ENCODE peak calls at places on chromosomes 12 and 14, in ten cellular contexts. V is GM23338, Y is Peyer's patch, O is left lung, W is fibroblast of lung, Z is mucosa of descending colon, M is heart right ventricle, A is neural progenitor cell, B is suprapubic skin, P is psoas muscle. H is an unnamed sample. For H3K4me1, the result is how much of the 10 kb centered on the place peaks cover.

GRCh38 chr12:75444444-75445136 is 36.0 kb upstream of the GLIPR1 start:
- DNase-seq in V (no peak), Y (no peak), O (no peak), W (peak), Z (no peak), M (no peak), A (no peak), B (no peak), P (no peak), H (no peak)

GRCh38 chr12:52151859-52152783 is 39.7 kb downstream of the KRT80 start:
- DNase-seq in V (peak), Y (peak), O (peak), W (peak), Z (peak), M (peak), A (peak), B (peak), P (peak), H (peak)

GRCh38 chr12:105418232-105418631 is 87.7 kb downstream of the C12orf75 start:
- DNase-seq in V (peak), Y (no peak), O (no peak), W (peak), Z (no peak), M (no peak), A (no peak), B (no peak), P (no peak), H (no peak)

GRCh38 chr14:67410313-67410712 is 1.7 kb downstream of the PLEK2 start:
- DNase-seq in V (no peak), Y (peak), O (no peak), W (no peak), Z (peak), M (no peak), A (no peak), B (no peak), P (no peak), H (no peak)

GRCh38 chr14:73244541-73244940 is 7.2 kb downstream of the PAPLN start:
- DNase-seq in V (no peak), Y (no peak), O (no peak), W (no peak), Z (no peak), M (no peak), A (no peak), B (no peak), P (no peak), H (no peak)

GRCh38 chr14:32841698-32842097 is 97.0 kb upstream of the NPAS3 start:
- DNase-seq in V (no peak), Y (no peak), O (no peak), W (no peak), Z (no peak), M (no peak), A (no peak), B (no peak), P (no peak), H (no peak)

GRCh38 chr12:120397827-120398563 is 29.0 kb upstream of the MSI1 start:
- DNase-seq in V (peak), Y (no peak), O (no peak), W (peak), Z (no peak), M (no peak), A (peak), B (no peak), P (no peak), H (no peak)

GRCh38 chr12:27696864-27697564 is 767 bp downstream of the REP15 start:
- DNase-seq in V (no peak), Y (no peak), O (no peak), W (no peak), Z (no peak), M (no peak), A (no peak), B (no peak), P (no peak), H (no peak)

GRCh38 chr14:68631058-68631690 is 161.7 kb downstream of the ZFP36L1 start:
- DNase-seq in V (no peak), Y (no peak), O (no peak), W (no peak), Z (no peak), M (no peak), A (no peak), B (no peak), P (no peak), H (no peak)

GRCh38 chr14:61453103-61453767 is 131.9 kb downstream of the PRKCH start:
- DNase-seq in V (no peak), Y (no peak), O (no peak), W (no peak), Z (no peak), M (no peak), A (no peak), B (no peak), P (no peak), H (no peak)

GRCh38 chr12:27709932-27710591 is 570 bp upstream of the MRPS35 start:
- DNase-seq in V (no peak), Y (no peak), O (no peak), W (peak), Z (peak), M (no peak), A (no peak), B (no peak), P (no peak), H (no peak)

GRCh38 chr14:45998554-45998953 is 653.0 kb downstream of the RPL10L start:
- DNase-seq in V (no peak), Y (no peak), O (no peak), W (no peak), Z (no peak), M (no peak), A (no peak), B (no peak), P (no peak), H (no peak)

GRCh38 chr14:76271371-76271770 is 104.6 kb upstream of the ESRRB start:
- DNase-seq in V (no peak), Y (no peak), O (no peak), W (no peak), Z (no peak), M (no peak), A (no peak), B (no peak), P (no peak), H (no peak)

GRCh38 chr14:93086441-93087055 is 29.2 kb downstream of the ITPK1 start:
- DNase-seq in V (no peak), Y (no peak), O (no peak), W (no peak), Z (no peak), M (no peak), A (no peak), B (no peak), P (no peak), H (no peak)

GRCh38 chr14:35229495-35230089 is 62.6 kb upstream of the PSMA6 start:
- DNase-seq in V (peak), Y (no peak), O (no peak), W (no peak), Z (no peak), M (no peak), A (no peak), B (no peak), P (no peak), H (no peak)

GRCh38 chr14:69107407-69108003 is 45.4 kb downstream of the DCAF5 start:
- DNase-seq in V (peak), Y (peak), O (no peak), W (peak), Z (peak), M (peak), A (peak), B (no peak), P (no peak), H (no peak)

GRCh38 chr14:25042362-25043299 is 7.3 kb downstream of the STXBP6 start:
- DNase-seq in V (peak), Y (peak), O (no peak), W (peak), Z (peak), M (peak), A (peak), B (no peak), P (no peak), H (no peak)

GRCh38 chr14:34933301-34933700 is 49.5 kb upstream of the SRP54 start:
- DNase-seq in V (no peak), Y (no peak), O (no peak), W (peak), Z (no peak), M (no peak), A (no peak), B (no peak), P (no peak), H (no peak)

GRCh38 chr12:118034429-118035193 is 18.1 kb downstream of the RFC5 start:
- DNase-seq in V (peak), Y (no peak), O (no peak), W (peak), Z (peak), M (no peak), A (peak), B (no peak), P (no peak), H (no peak)

GRCh38 chr14:69999246-69999645 is 120.0 kb downstream of the SMOC1 start:
- DNase-seq in V (no peak), Y (no peak), O (no peak), W (peak), Z (no peak), M (no peak), A (no peak), B (no peak), P (no peak), H (no peak)

GRCh38 chr12:46468159-46468558 is 95.6 kb upstream of the SLC38A2 start:
- DNase-seq in V (no peak), Y (peak), O (no peak), W (peak), Z (peak), M (peak), A (no peak), B (no peak), P (peak), H (no peak)

GRCh38 chr12:48197549-48197966 is 5.5 kb downstream of the OR10AD1 start:
- DNase-seq in V (peak), Y (no peak), O (no peak), W (no peak), Z (peak), M (no peak), A (peak), B (no peak), P (no peak), H (no peak)

GRCh38 chr14:101231828-101232227 is 328.3 kb upstream of the RTL1 start:
- DNase-seq in V (no peak), Y (peak), O (peak), W (no peak), Z (no peak), M (no peak), A (no peak), B (no peak), P (no peak), H (no peak)

GRCh38 chr14:96965885-96966595 is 168.9 kb downstream of the VRK1 start:
- DNase-seq in V (peak), Y (no peak), O (no peak), W (no peak), Z (no peak), M (no peak), A (peak), B (no peak), P (no peak), H (no peak)

GRCh38 chr14:68626386-68626785 is 166.5 kb downstream of the ZFP36L1 start:
- DNase-seq in V (no peak), Y (no peak), O (no peak), W (no peak), Z (no peak), M (peak), A (no peak), B (no peak), P (peak), H (no peak)

GRCh38 chr12:132190012-132190755 is 45.9 kb downstream of the NOC4L start:
- DNase-seq in V (peak), Y (peak), O (no peak), W (no peak), Z (peak), M (no peak), A (peak), B (no peak), P (peak), H (no peak)

GRCh38 chr12:101697930-101698781 is 716 bp downstream of the CHPT1 start:
- DNase-seq in V (peak), Y (peak), O (peak), W (peak), Z (peak), M (peak), A (no peak), B (peak), P (peak), H (peak)

GRCh38 chr14:28599605-28600004 is 167.0 kb upstream of the FOXG1 start:
- DNase-seq in V (no peak), Y (no peak), O (no peak), W (no peak), Z (no peak), M (no peak), A (no peak), B (no peak), P (no peak), H (no peak)

GRCh38 chr14:93430889-93431670 is at the start of gene UNC79:
- DNase-seq in V (peak), Y (no peak), O (no peak), W (peak), Z (no peak), M (peak), A (peak), B (no peak), P (peak), H (no peak)

GRCh38 chr14:69043598-69044267 is 64.6 kb upstream of the ACTN1 start:
- DNase-seq in V (no peak), Y (no peak), O (no peak), W (peak), Z (no peak), M (peak), A (no peak), B (no peak), P (peak), H (no peak)

GRCh38 chr12:9077576-9078031 is 38.1 kb downstream of the A2M start:
- DNase-seq in V (no peak), Y (no peak), O (no peak), W (no peak), Z (no peak), M (no peak), A (no peak), B (no peak), P (no peak), H (no peak)

GRCh38 chr12:51087818-51088217 is 4.4 kb upstream of the CSRNP2 start:
- DNase-seq in V (no peak), Y (no peak), O (no peak), W (no peak), Z (no peak), M (no peak), A (no peak), B (no peak), P (no peak), H (no peak)

GRCh38 chr12:13380297-13380696 is 183.8 kb downstream of the EMP1 start:
- DNase-seq in V (no peak), Y (no peak), O (no peak), W (no peak), Z (no peak), M (no peak), A (no peak), B (no peak), P (no peak), H (no peak)
- TF ChIP-seq CTCF in V (no peak), Y (no peak), O (no peak), W (no peak), Z (no peak), M (no peak), A (no peak), B (no peak), P (no peak), H (no peak)

DNA sequence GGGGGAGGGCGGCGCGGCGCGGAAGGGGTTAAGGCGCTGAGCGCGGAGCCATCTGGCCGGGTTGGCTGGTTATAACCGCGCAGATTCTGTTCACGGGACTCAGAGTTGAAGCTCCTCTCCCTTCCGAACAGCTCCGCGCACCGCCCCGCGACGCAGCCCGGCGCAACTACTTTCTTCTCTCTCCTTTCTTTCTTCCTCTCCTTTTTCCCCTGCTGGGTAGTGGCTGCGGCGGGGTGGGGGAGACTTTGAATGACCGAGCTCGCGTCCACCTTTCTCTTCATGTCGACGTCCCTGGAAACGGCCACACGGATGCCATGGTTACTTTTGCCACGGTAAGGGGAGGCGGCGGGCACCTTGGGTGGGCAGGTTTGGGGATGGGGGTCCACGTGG is at the start of gene NTF3:
- DNase-seq in V (peak), Y (no peak), O (no peak), W (peak), Z (peak), M (peak), A (peak), B (no peak), P (no peak), H (no peak)
- H3K4me1 ChIP-seq in V (under half), Y (under half), O (under half), W (under half), Z (under half), M (under half), A (under half), B (under half), P (under half), H (under half)

GRCh38 chr12:6963016-6963731 is 7.3 kb downstream of the PHB2 start:
- DNase-seq in V (peak), Y (peak), O (peak), W (no peak), Z (peak), M (no peak), A (no peak), B (no peak), P (peak), H (peak)

GRCh38 chr12:6961695-6962284 is 8.7 kb downstream of the PHB2 start:
- DNase-seq in V (peak), Y (peak), O (peak), W (peak), Z (peak), M (peak), A (peak), B (no peak), P (peak), H (peak)

GRCh38 chr12:6963741-6964446 is 6.6 kb downstream of the PHB2 start:
- DNase-seq in V (no peak), Y (no peak), O (no peak), W (no peak), Z (peak), M (no peak), A (no peak), B (no peak), P (peak), H (no peak)

GRCh38 chr12:6961278-6961694 is 9.2 kb downstream of the PHB2 start:
- DNase-seq in V (no peak), Y (peak), O (peak), W (peak), Z (peak), M (peak), A (no peak), B (no peak), P (peak), H (peak)

GRCh38 chr12:6962285-6963015 is 8.0 kb downstream of the PHB2 start:
- DNase-seq in V (peak), Y (peak), O (peak), W (no peak), Z (peak), M (no peak), A (peak), B (no peak), P (peak), H (peak)
- H3K4me3 ChIP-seq in V (peak), Y (peak), O (peak), W (no peak), Z (peak), M (peak), A (no peak), B (peak), P (peak), H (peak)

GRCh38 chr12:57813971-57814771 is 4.4 kb downstream of the AVIL start:
- DNase-seq in V (no peak), Y (no peak), O (no peak), W (peak), Z (no peak), M (no peak), A (no peak), B (no peak), P (peak), H (no peak)
- TF ChIP-seq CTCF in V (peak), Y (no peak), O (no peak), W (peak), Z (no peak), M (no peak), A (no peak), B (no peak), P (no peak), H (no peak)

GRCh38 chr14:89402363-89402762 is 14.7 kb downstream of the FOXN3 start:
- DNase-seq in V (no peak), Y (no peak), O (no peak), W (no peak), Z (no peak), M (no peak), A (no peak), B (no peak), P (no peak), H (no peak)

GRCh38 chr14:89406941-89407340 is 10.1 kb downstream of the FOXN3 start:
- DNase-seq in V (no peak), Y (peak), O (no peak), W (no peak), Z (no peak), M (no peak), A (no peak), B (no peak), P (no peak), H (no peak)

GRCh38 chr14:89407856-89408255 is 9.2 kb downstream of the FOXN3 start:
- DNase-seq in V (no peak), Y (peak), O (no peak), W (peak), Z (no peak), M (no peak), A (no peak), B (no peak), P (no peak), H (no peak)

GRCh38 chr14:89408907-89409675 is 7.9 kb downstream of the FOXN3 start:
- DNase-seq in V (no peak), Y (peak), O (no peak), W (no peak), Z (no peak), M (no peak), A (no peak), B (no peak), P (no peak), H (no peak)

DNA sequence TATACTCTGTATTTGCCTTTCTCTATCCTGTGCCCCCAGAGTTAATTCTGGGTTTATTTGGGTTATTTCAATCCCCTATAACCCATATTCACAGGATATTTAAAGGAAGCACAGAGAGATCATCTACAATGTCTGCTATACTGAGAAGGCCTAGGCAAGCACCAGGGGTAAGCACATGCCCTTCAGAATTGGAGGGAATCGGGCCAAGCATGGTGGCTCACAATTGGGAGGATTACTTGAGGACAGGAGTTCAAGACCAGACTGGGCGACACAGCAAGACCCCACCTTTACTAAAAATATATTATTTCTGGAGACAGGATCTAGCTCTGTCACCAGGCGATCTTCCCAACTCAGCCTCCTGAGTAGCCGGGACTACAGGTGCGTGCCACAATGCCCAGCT is 11.3 kb downstream of the FOXN3 start:
- DNase-seq in V (no peak), Y (peak), O (no peak), W (no peak), Z (no peak), M (no peak), A (no peak), B (no peak), P (no peak), H (no peak)
- H3K4me1 ChIP-seq in V (half or more), Y (under half), O (under half), W (under half), Z (under half), M (under half), A (under half), B (under half), P (half or more), H (half or more)